ENCODE peak calls at places on chromosomes 11 and 22, in six cellular contexts. A, J, L, N, Y and O are unnamed samples. For H3K27me3, the result is how much of the 10 kb centered on the place peaks cover.

GRCh38 chr22:42074153-42074750 is at the start of gene PHETA2:
- DNase-seq in A (peak), J (no peak), L (peak), N (no peak), Y (no peak), O (peak)

GRCh38 chr11:47856186-47856585 is 8.0 kb upstream of the NUP160 start:
- DNase-seq in A (no peak), J (no peak), L (no peak), N (no peak), Y (peak), O (no peak)

GRCh38 chr11:105389952-105390351 is 219.9 kb upstream of the GRIA4 start:
- DNase-seq in A (no peak), J (no peak), L (peak), N (no peak), Y (no peak), O (no peak)

GRCh38 chr11:116857316-116857715 is 19.9 kb upstream of the APOA1 start:
- DNase-seq in A (no peak), J (no peak), L (no peak), N (no peak), Y (no peak), O (no peak)

GRCh38 chr11:87819141-87819540 is 356.1 kb downstream of the RAB38 start:
- DNase-seq in A (no peak), J (no peak), L (no peak), N (no peak), Y (no peak), O (no peak)

GRCh38 chr11:134599180-134599810 is 187.3 kb upstream of the B3GAT1 start:
- DNase-seq in A (no peak), J (no peak), L (no peak), N (no peak), Y (peak), O (no peak)

GRCh38 chr11:57224537-57224936 is 12.5 kb downstream of the APLNR start:
- DNase-seq in A (no peak), J (no peak), L (no peak), N (no peak), Y (no peak), O (no peak)

GRCh38 chr11:130782361-130783221 is 133.7 kb downstream of the SNX19 start:
- DNase-seq in A (no peak), J (peak), L (no peak), N (no peak), Y (no peak), O (no peak)

GRCh38 chr11:65506316-65506769 is 7.5 kb downstream of the MALAT1 start:
- DNase-seq in A (no peak), J (no peak), L (peak), N (no peak), Y (no peak), O (no peak)

GRCh38 chr11:91394073-91394717 is 830.4 kb upstream of the FAT3 start:
- DNase-seq in A (no peak), J (no peak), L (no peak), N (no peak), Y (no peak), O (no peak)

GRCh38 chr22:33300165-33300564 is 242.0 kb upstream of the SYN3 start:
- DNase-seq in A (no peak), J (no peak), L (no peak), N (no peak), Y (no peak), O (no peak)

GRCh38 chr22:30575859-30576258 is 1.4 kb upstream of the GAL3ST1 start:
- DNase-seq in A (peak), J (no peak), L (no peak), N (no peak), Y (no peak), O (no peak)

GRCh38 chr11:91435694-91436375 is 788.8 kb upstream of the FAT3 start:
- DNase-seq in A (no peak), J (no peak), L (no peak), N (no peak), Y (no peak), O (no peak)

GRCh38 chr11:112440518-112440917 is 179.9 kb upstream of the PLET1 start:
- DNase-seq in A (no peak), J (no peak), L (no peak), N (no peak), Y (peak), O (no peak)

GRCh38 chr11:133403900-133404299 is 128.4 kb downstream of the OPCML start:
- DNase-seq in A (no peak), J (peak), L (no peak), N (no peak), Y (peak), O (no peak)

GRCh38 chr11:73139476-73140198 is 2.5 kb downstream of the FCHSD2 start:
- DNase-seq in A (no peak), J (no peak), L (no peak), N (no peak), Y (no peak), O (no peak)

GRCh38 chr11:14149683-14150082 is 187.2 kb downstream of the SPON1 start:
- DNase-seq in A (no peak), J (no peak), L (no peak), N (no peak), Y (no peak), O (no peak)

GRCh38 chr22:35315141-35315854 is 15.6 kb downstream of the TOM1 start:
- DNase-seq in A (no peak), J (no peak), L (peak), N (peak), Y (no peak), O (no peak)

GRCh38 chr11:87722756-87723599 is 452.3 kb downstream of the RAB38 start:
- DNase-seq in A (peak), J (no peak), L (no peak), N (no peak), Y (peak), O (no peak)

GRCh38 chr11:70205049-70205725 is 2.1 kb downstream of the FADD start:
- DNase-seq in A (no peak), J (no peak), L (no peak), N (no peak), Y (no peak), O (no peak)

GRCh38 chr11:3041699-3042098 is 15.5 kb downstream of the CARS1 start:
- DNase-seq in A (no peak), J (no peak), L (no peak), N (no peak), Y (no peak), O (no peak)

GRCh38 chr22:48576333-48577013 is 1251.2 kb downstream of the BRD1 start:
- DNase-seq in A (no peak), J (no peak), L (no peak), N (no peak), Y (no peak), O (peak)

GRCh38 chr11:128271401-128271800 is 316.0 kb downstream of the ETS1 start:
- DNase-seq in A (no peak), J (no peak), L (no peak), N (no peak), Y (no peak), O (no peak)

GRCh38 chr11:101567086-101567485 is 16.7 kb downstream of the TRPC6 start:
- DNase-seq in A (no peak), J (no peak), L (no peak), N (no peak), Y (no peak), O (no peak)

GRCh38 chr11:122020902-122021301 is 95.1 kb downstream of the BLID start:
- DNase-seq in A (no peak), J (no peak), L (no peak), N (no peak), Y (no peak), O (peak)

DNA sequence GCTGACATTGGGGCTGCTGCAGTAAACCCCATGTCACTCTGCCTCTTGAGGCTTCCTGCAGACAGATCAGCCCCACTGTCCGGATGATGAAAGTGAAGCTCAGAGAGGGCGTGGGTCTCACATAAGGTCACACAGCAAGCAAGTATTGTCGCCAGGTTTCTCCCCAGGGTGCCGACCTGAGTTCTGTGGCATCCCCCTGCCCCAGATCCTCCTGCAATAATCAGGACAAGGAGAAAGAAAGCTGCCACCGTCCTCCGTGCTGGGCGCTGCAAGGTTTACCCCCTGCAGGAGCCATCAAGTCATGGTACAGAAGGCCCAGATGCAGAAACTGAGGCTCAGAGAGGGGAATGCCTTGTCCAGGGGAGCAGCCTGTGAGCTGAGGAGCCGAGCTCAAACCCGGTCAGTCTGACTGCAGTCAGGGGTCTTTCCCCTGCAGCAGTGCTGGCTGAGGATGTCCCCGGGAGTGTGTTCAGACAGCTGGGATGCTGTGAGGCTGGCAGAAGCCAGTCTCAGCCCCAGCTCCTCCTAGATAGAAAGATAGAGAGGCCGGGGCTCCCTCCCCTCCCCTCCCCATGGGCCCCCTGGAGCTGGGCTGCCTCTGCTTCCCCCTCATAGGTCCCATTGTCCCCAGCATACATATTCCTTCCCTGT is 13.2 kb downstream of the EMID1 start:
- DNase-seq in A (no peak), J (no peak), L (peak), N (no peak), Y (no peak), O (peak)
- H3K27me3 ChIP-seq in A (under half), J (under half), L (under half), N (under half), Y (under half), O (under half)

DNA sequence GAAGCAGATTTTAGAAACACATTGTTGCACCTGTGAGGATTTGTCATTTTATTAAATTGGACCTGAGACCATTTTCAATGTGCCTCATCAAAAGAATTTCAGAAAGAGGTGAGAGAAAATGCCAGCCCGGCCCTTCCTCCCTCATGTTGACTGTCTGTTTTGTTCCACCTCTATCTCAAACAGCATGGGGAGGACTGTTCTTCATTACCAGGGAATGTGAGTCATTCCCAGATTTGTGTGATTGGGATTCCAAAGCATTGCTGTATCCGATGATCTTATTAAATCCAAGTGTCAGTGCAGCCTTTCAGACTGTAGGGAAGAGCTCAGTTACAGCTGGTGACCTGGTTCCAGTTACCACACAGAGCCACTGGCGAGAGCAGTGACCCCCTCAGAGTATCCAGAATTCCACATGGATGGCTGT is 20.7 kb downstream of the KREMEN1 start:
- DNase-seq in A (no peak), J (no peak), L (no peak), N (no peak), Y (no peak), O (peak)
- H3K27ac ChIP-seq in A (peak), J (peak), L (peak), N (peak), Y (no peak), O (no peak)

GRCh38 chr11:6418958-6419611 is at the start of gene APBB1:
- DNase-seq in A (peak), J (no peak), L (peak), N (peak), Y (peak), O (peak)
- TF ChIP-seq EP300 in A (no peak), J (no peak), L (no peak), N (no peak), Y (no peak), O (no peak)

DNA sequence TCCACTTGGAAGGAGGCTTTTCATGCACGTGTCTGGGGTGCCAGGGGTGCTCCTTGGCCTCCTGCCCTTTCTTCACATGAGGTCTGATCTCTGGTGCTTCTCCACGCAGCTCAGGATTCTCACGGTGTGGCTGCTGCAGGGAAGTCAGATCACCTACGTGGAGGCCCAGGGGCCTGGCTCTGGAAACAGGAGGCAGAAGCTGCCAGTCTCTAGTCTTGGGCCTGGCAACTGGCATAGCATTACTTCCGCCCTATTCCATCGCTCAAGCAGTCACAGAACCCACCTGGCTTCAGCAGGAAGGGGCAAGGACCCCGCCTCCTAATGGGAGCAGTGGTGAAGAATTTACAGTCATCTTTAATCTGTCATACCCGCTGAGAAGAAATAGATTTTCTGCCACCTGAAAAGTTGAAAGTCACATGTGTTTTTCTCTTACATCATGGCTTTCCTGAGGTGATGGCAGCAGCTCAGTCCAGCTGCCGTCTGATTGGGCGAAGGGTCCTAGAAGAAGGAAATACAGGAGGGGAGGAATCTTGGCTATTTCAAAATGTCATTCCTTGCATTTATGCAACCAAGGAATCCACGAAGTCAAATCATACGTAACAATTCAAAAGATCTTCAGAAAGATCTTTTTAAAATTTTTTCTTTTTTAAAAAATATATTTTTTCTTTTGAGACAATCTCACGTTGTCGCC is 50.1 kb upstream of the DKK3 start:
- DNase-seq in A (no peak), J (no peak), L (peak), N (no peak), Y (no peak), O (no peak)
- H3K27me3 ChIP-seq in A (under half), J (under half), L (under half), N (under half), Y (under half), O (under half)

DNA sequence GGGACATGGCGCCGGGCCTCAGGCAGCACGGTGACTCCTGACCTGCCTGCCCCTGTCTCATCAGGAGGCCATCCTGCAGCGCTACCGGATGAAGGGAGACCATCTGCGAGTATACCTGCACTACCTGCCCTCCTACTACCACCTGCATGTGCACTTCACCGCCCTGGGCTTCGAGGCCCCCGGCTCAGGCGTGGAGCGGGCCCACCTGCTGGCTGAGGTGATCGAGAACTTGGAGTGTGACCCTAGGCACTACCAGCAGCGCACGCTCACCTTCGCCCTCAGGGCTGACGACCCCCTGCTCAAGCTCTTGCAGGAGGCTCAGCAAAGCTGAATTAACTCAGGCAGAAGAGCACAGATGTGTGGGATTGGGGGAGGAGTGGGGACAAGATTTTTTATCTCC is 10.2 kb upstream of the ST3GAL4 start:
- DNase-seq in A (no peak), J (no peak), L (no peak), N (no peak), Y (no peak), O (peak)
- H3K27ac ChIP-seq in A (peak), J (peak), L (peak), N (peak), Y (peak), O (peak)

GRCh38 chr11:86488553-86488952 is 113.9 kb downstream of the CCDC81 start:
- DNase-seq in A (no peak), J (no peak), L (no peak), N (no peak), Y (no peak), O (no peak)
- TF ChIP-seq EP300 in A (no peak), J (no peak), L (no peak), N (no peak), Y (no peak), O (no peak)

GRCh38 chr11:45702511-45702910 is 37.1 kb upstream of the CHST1 start:
- DNase-seq in A (no peak), J (no peak), L (no peak), N (no peak), Y (no peak), O (no peak)
- H3K27me3 ChIP-seq in A (under half), J (under half), L (under half), N (under half), Y (under half), O (under half)

GRCh38 chr11:20095189-20095588 is 65.1 kb downstream of the DBX1 start:
- DNase-seq in A (no peak), J (no peak), L (no peak), N (no peak), Y (no peak), O (no peak)

GRCh38 chr11:20102393-20102792 is 57.9 kb downstream of the DBX1 start:
- DNase-seq in A (no peak), J (no peak), L (no peak), N (no peak), Y (no peak), O (no peak)

GRCh38 chr11:20093775-20094174 is 66.5 kb downstream of the DBX1 start:
- DNase-seq in A (no peak), J (no peak), L (no peak), N (no peak), Y (no peak), O (no peak)

GRCh38 chr11:20099527-20099926 is 60.7 kb downstream of the DBX1 start:
- DNase-seq in A (no peak), J (no peak), L (no peak), N (no peak), Y (no peak), O (no peak)

DNA sequence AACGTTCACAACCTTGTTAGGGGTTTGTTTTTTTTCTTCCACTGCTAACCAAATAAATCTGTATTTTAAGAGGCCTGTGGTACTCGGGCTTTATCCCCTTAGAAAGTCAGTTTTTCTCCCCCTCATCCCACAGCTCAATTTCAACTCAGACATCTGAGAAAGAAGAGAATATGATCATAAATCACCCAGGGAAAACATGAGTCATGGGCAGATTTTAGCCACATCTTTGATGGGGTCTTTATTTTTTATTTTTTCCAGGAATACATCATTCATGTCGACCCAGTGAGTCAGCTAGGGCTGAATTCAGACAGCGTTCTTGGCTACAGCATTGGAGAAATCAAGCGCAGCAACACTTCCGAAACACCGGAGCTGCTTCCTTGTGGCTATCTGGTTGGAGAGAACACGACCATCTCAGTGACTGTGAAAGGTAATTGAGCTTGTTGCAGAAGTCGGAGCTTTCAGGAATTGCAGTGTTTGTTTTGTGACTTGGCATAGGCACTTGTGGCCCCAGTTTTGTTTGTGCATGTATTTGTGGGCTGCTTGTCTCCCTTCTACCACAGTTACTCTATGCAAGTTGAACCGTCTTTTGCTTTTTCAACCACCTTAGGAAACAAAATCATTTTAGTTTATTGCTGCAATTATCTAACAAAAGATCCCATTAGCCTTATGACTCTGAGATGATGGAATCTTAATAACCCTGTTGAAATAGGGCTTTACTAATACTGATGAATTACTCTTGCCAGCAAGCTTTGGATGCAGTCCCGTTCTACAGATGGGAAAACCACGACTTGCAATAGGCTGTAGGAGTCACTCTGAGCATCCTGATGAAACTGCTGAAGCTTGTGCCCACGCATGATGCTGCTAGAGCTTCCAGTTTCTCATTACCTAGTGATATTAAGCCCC is 62.7 kb downstream of the DBX1 start:
- DNase-seq in A (no peak), J (no peak), L (no peak), N (no peak), Y (no peak), O (no peak)
- H3K27ac ChIP-seq in A (peak), J (peak), L (no peak), N (no peak), Y (no peak), O (no peak)

GRCh38 chr11:61531033-61531432 is 22.5 kb downstream of the LRRC10B start:
- DNase-seq in A (no peak), J (no peak), L (no peak), N (no peak), Y (no peak), O (no peak)
- TF ChIP-seq EP300 in A (no peak), J (no peak), L (no peak), N (no peak), Y (no peak), O (no peak)

DNA sequence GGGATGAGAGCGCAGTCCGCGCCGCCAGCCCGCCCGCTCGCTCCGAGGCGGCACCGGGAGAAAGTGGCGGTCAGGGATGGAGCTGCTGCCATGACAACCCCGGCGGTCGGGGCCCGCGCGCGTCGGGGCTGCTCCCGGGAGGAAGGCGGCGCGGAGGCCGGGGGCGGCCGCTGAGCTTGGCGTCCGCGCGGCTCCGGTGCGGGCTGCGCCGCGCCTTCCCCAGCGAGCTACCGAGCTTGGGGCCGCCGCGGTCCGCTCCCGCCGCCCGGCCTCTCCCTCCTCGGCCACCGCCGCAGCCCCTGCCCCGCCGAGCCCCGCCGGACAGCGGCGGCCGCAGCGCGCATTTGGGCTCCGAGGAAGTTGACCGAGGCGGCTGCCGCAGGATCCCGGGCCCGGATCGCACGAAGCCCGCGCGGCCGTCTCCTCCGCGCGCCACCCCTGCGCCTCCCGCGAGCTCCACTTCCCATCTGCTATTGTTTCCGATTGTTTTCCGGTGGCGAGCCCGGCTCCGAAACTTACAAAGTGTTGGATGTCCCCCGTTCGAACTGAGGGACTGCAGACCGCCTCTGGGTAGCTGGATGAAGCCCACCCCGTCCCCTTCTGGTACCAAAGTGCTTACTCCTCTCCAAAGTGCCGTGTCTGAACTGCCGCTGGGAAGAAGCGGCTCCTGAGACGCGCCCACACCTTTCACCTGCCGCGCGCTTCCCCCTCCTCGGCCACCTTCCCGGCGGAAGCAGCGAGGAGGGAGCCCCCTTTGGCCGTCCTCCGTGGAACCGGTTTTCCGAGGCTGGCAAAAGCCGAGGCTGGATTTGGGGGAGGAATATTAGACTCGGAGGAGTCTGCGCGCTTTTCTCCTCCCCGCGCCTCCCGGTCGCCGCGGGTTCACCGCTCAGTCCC is 540.3 kb downstream of the NTM start:
- DNase-seq in A (no peak), J (no peak), L (no peak), N (no peak), Y (no peak), O (no peak)
- H3K27me3 ChIP-seq in A (half or more), J (under half), L (half or more), N (under half), Y (under half), O (under half)